ENCODE peak calls at places on chromosomes 1 and 21, in six cellular contexts. One of them, this sample, is unnamed.

GRCh38 chr1:218209351-218209861 is 75.7 kb upstream of the RRP15 start:
- DNase-seq in left lung: no peak
- DNase-seq in body of pancreas: no peak
- DNase-seq in PC-9: peak
- DNase-seq in pancreas: no peak
- DNase-seq in OCI-LY7: no peak
- DNase-seq in this sample: no peak

GRCh38 chr21:16773206-16773605 is 739.6 kb upstream of the CXADR start:
- DNase-seq in left lung: no peak
- DNase-seq in body of pancreas: no peak
- DNase-seq in PC-9: no peak
- DNase-seq in pancreas: no peak
- DNase-seq in OCI-LY7: no peak
- DNase-seq in this sample: no peak

GRCh38 chr1:1550591-1551432 is 10.4 kb upstream of the TMEM240 start:
- DNase-seq in left lung: no peak
- DNase-seq in body of pancreas: peak
- DNase-seq in PC-9: no peak
- DNase-seq in pancreas: no peak
- DNase-seq in OCI-LY7: no peak
- DNase-seq in this sample: no peak

GRCh38 chr21:23968722-23969647 is 1638.3 kb downstream of the MRPL39 start:
- DNase-seq in left lung: no peak
- DNase-seq in body of pancreas: peak
- DNase-seq in PC-9: peak
- DNase-seq in pancreas: no peak
- DNase-seq in OCI-LY7: peak
- DNase-seq in this sample: peak

GRCh38 chr21:34342476-34342875 is 21.3 kb upstream of the KCNE2 start:
- DNase-seq in left lung: no peak
- DNase-seq in body of pancreas: no peak
- DNase-seq in PC-9: no peak
- DNase-seq in pancreas: no peak
- DNase-seq in OCI-LY7: no peak
- DNase-seq in this sample: no peak

GRCh38 chr1:156149374-156150106 is 3.8 kb upstream of the SEMA4A start:
- DNase-seq in left lung: no peak
- DNase-seq in body of pancreas: no peak
- DNase-seq in PC-9: no peak
- DNase-seq in pancreas: no peak
- DNase-seq in OCI-LY7: peak
- DNase-seq in this sample: peak

GRCh38 chr1:180143359-180143758 is 11.3 kb upstream of the QSOX1 start:
- DNase-seq in left lung: no peak
- DNase-seq in body of pancreas: no peak
- DNase-seq in PC-9: no peak
- DNase-seq in pancreas: no peak
- DNase-seq in OCI-LY7: no peak
- DNase-seq in this sample: no peak

GRCh38 chr1:247387500-247387899 is 28.5 kb upstream of the NLRP3 start:
- DNase-seq in left lung: no peak
- DNase-seq in body of pancreas: no peak
- DNase-seq in PC-9: no peak
- DNase-seq in pancreas: no peak
- DNase-seq in OCI-LY7: no peak
- DNase-seq in this sample: no peak

DNA sequence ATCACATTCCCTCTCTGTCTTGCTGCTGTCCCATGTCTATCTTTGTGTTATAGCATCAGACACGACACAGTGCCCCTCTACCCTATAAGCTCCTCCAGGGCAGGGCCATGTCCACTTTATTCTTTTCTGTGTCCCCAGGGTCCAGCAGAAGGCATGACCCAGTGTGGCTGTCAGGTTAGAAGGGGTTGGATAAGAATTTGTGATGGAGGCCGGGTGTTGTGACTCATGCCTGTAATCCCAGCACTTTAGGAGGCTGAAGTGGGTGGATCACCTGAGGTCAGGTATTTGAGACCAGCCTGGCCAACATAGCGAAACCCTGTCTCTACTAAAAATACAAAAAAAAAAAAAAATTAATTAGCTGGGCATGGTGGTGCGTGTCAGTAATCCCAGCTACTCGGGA is 26.3 kb upstream of the RNF19B start:
- DNase-seq in left lung: no peak
- DNase-seq in body of pancreas: no peak
- DNase-seq in PC-9: peak
- DNase-seq in pancreas: no peak
- DNase-seq in OCI-LY7: no peak
- DNase-seq in this sample: no peak
- H3K4me3 ChIP-seq in left lung: no peak
- H3K4me3 ChIP-seq in body of pancreas: no peak
- H3K4me3 ChIP-seq in PC-9: no peak
- H3K4me3 ChIP-seq in pancreas: no peak
- H3K4me3 ChIP-seq in OCI-LY7: no peak
- H3K4me3 ChIP-seq in this sample: no peak

GRCh38 chr1:64748706-64749105 is 3.8 kb downstream of the RAVER2 start:
- DNase-seq in left lung: no peak
- DNase-seq in body of pancreas: no peak
- DNase-seq in PC-9: no peak
- DNase-seq in pancreas: no peak
- DNase-seq in OCI-LY7: no peak
- DNase-seq in this sample: no peak
- H3K4me3 ChIP-seq in left lung: no peak
- H3K4me3 ChIP-seq in body of pancreas: no peak
- H3K4me3 ChIP-seq in PC-9: no peak
- H3K4me3 ChIP-seq in pancreas: no peak
- H3K4me3 ChIP-seq in OCI-LY7: no peak
- H3K4me3 ChIP-seq in this sample: no peak

DNA sequence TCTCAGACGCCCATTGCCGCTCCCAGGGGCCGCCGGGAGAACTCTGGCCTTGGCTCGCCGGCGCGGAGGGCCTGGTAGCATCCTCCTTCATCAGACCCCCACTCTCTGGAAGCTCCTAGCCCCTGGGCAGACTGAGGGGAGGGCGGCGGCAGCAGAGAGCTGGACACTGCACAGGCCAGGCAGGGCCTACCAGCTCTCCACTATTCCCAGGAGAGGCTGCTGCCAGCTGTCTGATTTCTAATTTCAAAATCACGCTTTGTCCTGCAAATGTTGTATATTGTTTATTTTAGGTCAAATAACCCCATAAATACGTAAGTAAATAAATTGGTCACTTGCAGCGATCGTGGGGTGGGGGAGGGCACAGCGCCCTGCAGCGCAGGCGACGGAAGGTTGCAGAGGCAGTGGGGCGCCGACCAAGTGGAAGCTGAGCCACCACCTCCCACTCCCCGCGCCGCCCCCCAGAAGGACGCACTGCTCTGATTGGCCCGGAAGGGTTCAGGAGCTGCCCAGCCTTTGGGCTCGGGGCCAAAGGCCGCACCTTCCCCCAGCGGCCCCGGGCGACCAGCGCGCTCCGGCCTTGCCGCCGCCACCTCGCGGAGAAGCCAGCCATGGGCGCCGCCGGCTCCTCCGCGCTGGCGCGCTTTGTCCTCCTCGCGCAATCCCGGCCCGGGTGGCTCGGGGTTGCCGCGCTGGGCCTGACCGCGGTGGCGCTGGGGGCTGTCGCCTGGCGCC is at the start of gene MTARC1:
- DNase-seq in left lung: peak
- DNase-seq in body of pancreas: peak
- DNase-seq in PC-9: peak
- DNase-seq in pancreas: peak
- DNase-seq in OCI-LY7: no peak
- DNase-seq in this sample: peak
- H3K4me3 ChIP-seq in left lung: peak
- H3K4me3 ChIP-seq in body of pancreas: peak
- H3K4me3 ChIP-seq in PC-9: peak
- H3K4me3 ChIP-seq in pancreas: peak
- H3K4me3 ChIP-seq in OCI-LY7: no peak
- H3K4me3 ChIP-seq in this sample: peak

GRCh38 chr1:115184260-115184950 is 95.1 kb upstream of the TSPAN2 start:
- DNase-seq in left lung: no peak
- DNase-seq in body of pancreas: no peak
- DNase-seq in PC-9: no peak
- DNase-seq in pancreas: no peak
- DNase-seq in OCI-LY7: no peak
- DNase-seq in this sample: no peak
- H3K4me3 ChIP-seq in left lung: no peak
- H3K4me3 ChIP-seq in body of pancreas: no peak
- H3K4me3 ChIP-seq in PC-9: no peak
- H3K4me3 ChIP-seq in pancreas: no peak
- H3K4me3 ChIP-seq in OCI-LY7: no peak
- H3K4me3 ChIP-seq in this sample: no peak

GRCh38 chr1:160767417-160768294 is 28.3 kb upstream of the LY9 start:
- DNase-seq in left lung: no peak
- DNase-seq in body of pancreas: no peak
- DNase-seq in PC-9: no peak
- DNase-seq in pancreas: no peak
- DNase-seq in OCI-LY7: no peak
- DNase-seq in this sample: peak
- H3K4me3 ChIP-seq in left lung: no peak
- H3K4me3 ChIP-seq in body of pancreas: no peak
- H3K4me3 ChIP-seq in PC-9: no peak
- H3K4me3 ChIP-seq in pancreas: no peak
- H3K4me3 ChIP-seq in OCI-LY7: peak
- H3K4me3 ChIP-seq in this sample: peak

GRCh38 chr1:10960406-10960805 is 52.0 kb upstream of the TARDBP start:
- DNase-seq in left lung: no peak
- DNase-seq in body of pancreas: no peak
- DNase-seq in PC-9: no peak
- DNase-seq in pancreas: no peak
- DNase-seq in OCI-LY7: no peak
- DNase-seq in this sample: no peak

GRCh38 chr1:10957151-10957550 is 55.3 kb upstream of the TARDBP start:
- DNase-seq in left lung: no peak
- DNase-seq in body of pancreas: no peak
- DNase-seq in PC-9: no peak
- DNase-seq in pancreas: no peak
- DNase-seq in OCI-LY7: no peak
- DNase-seq in this sample: no peak

GRCh38 chr1:10958614-10959013 is 53.8 kb upstream of the TARDBP start:
- DNase-seq in left lung: no peak
- DNase-seq in body of pancreas: peak
- DNase-seq in PC-9: no peak
- DNase-seq in pancreas: no peak
- DNase-seq in OCI-LY7: no peak
- DNase-seq in this sample: no peak

GRCh38 chr1:10962483-10962882 is 50.0 kb upstream of the TARDBP start:
- DNase-seq in left lung: no peak
- DNase-seq in body of pancreas: peak
- DNase-seq in PC-9: no peak
- DNase-seq in pancreas: peak
- DNase-seq in OCI-LY7: no peak
- DNase-seq in this sample: no peak

DNA sequence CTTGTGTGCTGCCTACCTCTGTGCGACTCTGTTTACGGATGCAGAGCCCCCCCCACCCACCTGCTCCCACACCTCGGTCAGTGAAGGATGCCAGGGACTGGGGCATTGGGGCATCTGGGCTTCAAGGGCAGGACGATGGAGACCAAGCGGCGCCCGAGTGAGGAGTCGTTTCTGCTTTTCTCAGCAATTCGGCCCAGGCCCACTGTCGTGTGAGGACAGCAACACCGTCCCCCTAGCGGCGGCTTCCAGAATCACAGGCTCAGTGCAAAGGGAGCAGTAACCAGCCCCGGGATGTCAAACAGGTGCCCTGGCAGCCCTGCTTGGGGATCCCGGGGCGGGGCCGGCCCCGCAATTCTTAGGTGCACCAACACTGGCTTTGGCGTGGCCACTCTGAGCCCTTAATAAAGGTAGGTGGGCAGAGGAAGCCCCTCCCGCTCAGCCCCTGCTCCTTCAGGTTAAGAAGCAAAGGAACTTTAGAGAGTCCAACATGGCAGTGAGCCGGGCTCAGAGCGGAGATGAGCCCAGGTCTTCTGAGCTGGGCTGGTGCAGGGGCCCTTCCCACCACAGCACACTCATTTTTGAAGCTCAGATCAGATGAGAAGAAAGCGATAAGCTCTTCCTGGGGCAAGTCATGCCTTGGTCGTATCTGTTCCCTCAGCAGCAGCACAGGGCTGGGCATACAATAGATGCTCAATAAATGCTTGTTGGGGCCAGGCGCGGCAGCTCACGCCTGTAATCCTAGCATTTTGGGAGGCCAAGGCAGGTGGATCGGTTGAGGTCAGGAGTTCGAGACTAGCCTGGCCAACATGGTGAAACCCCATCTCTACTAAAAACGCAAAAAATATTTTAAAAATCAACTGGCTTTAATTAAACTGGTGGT is 51.3 kb upstream of the TARDBP start:
- DNase-seq in left lung: peak
- DNase-seq in body of pancreas: peak
- DNase-seq in PC-9: peak
- DNase-seq in pancreas: peak
- DNase-seq in OCI-LY7: peak
- DNase-seq in this sample: peak
- H3K4me3 ChIP-seq in left lung: no peak
- H3K4me3 ChIP-seq in body of pancreas: no peak
- H3K4me3 ChIP-seq in PC-9: no peak
- H3K4me3 ChIP-seq in pancreas: no peak
- H3K4me3 ChIP-seq in OCI-LY7: no peak
- H3K4me3 ChIP-seq in this sample: no peak